ENCODE peak calls at places on chromosomes 2 and 18, in five cellular contexts. S is KBM-7, M is NCI-H1417, R is midbrain, F is left cardiac atrium. P is an unnamed sample.

GRCh38 chr2:167862296-167862695 is 385.1 kb downstream of the STK39 start:
- DNase-seq in S (no peak), M (no peak), R (no peak), F (no peak), P (no peak)

GRCh38 chr2:235850771-235851551 is 317.2 kb downstream of the GBX2 start:
- DNase-seq in S (no peak), M (no peak), R (no peak), F (no peak), P (no peak)

GRCh38 chr2:20356042-20356441 is 5.4 kb upstream of the PUM2 start:
- DNase-seq in S (peak), M (peak), R (no peak), F (no peak), P (no peak)

GRCh38 chr2:1590611-1591460 is 153.5 kb downstream of the PXDN start:
- DNase-seq in S (no peak), M (no peak), R (no peak), F (peak), P (no peak)

GRCh38 chr2:69260666-69261065 is 126.4 kb downstream of the GFPT1 start:
- DNase-seq in S (no peak), M (no peak), R (no peak), F (no peak), P (no peak)

GRCh38 chr2:152054593-152054992 is 44.3 kb downstream of the CACNB4 start:
- DNase-seq in S (peak), M (no peak), R (no peak), F (no peak), P (no peak)

GRCh38 chr2:191274404-191274803 is 29.2 kb downstream of the MYO1B start:
- DNase-seq in S (peak), M (no peak), R (no peak), F (no peak), P (no peak)

GRCh38 chr2:219565130-219566080 is 5.9 kb downstream of the OBSL1 start:
- DNase-seq in S (no peak), M (no peak), R (no peak), F (no peak), P (no peak)

GRCh38 chr18:8706981-8707940 is 1.9 kb downstream of the MTCL1 start:
- DNase-seq in S (peak), M (peak), R (peak), F (peak), P (peak)

GRCh38 chr18:58552057-58552461 is 76.8 kb downstream of the ALPK2 start:
- DNase-seq in S (no peak), M (no peak), R (no peak), F (no peak), P (no peak)

GRCh38 chr18:58128286-58129018 is 84.4 kb downstream of the NEDD4L start:
- DNase-seq in S (no peak), M (peak), R (no peak), F (no peak), P (no peak)

GRCh38 chr2:3689998-3690748 is 13.2 kb upstream of the DCDC2C start:
- DNase-seq in S (no peak), M (no peak), R (no peak), F (no peak), P (no peak)

GRCh38 chr18:34222396-34223163 is 2.1 kb downstream of the NOL4 start:
- DNase-seq in S (peak), M (peak), R (peak), F (peak), P (peak)

GRCh38 chr2:73156539-73157124 is 43.9 kb upstream of the RAB11FIP5 start:
- DNase-seq in S (peak), M (no peak), R (peak), F (peak), P (peak)

GRCh38 chr2:142222715-142223114 is 91.9 kb upstream of the LRP1B start:
- DNase-seq in S (peak), M (no peak), R (no peak), F (no peak), P (no peak)

GRCh38 chr2:200625317-200625716 is 39.5 kb downstream of the AOX1 start:
- DNase-seq in S (no peak), M (no peak), R (no peak), F (no peak), P (no peak)

GRCh38 chr18:25727281-25727680 is 363.1 kb downstream of the SS18 start:
- DNase-seq in S (no peak), M (no peak), R (no peak), F (no peak), P (no peak)

GRCh38 chr18:48782381-48782841 is 168.4 kb downstream of the SMAD7 start:
- DNase-seq in S (no peak), M (no peak), R (no peak), F (peak), P (peak)

GRCh38 chr2:3280683-3281520 is 96.7 kb downstream of the EIPR1 start:
- DNase-seq in S (no peak), M (no peak), R (no peak), F (no peak), P (peak)

GRCh38 chr2:55000335-55000734 is 49.9 kb downstream of the RTN4 start:
- DNase-seq in S (no peak), M (no peak), R (no peak), F (no peak), P (no peak)

GRCh38 chr2:24763843-24764242 is 29.3 kb downstream of the PTRHD1 start:
- DNase-seq in S (no peak), M (no peak), R (no peak), F (no peak), P (no peak)

GRCh38 chr2:235050992-235051351 is 99.2 kb downstream of the SH3BP4 start:
- DNase-seq in S (peak), M (peak), R (peak), F (peak), P (peak)

GRCh38 chr2:31886700-31887099 is 124.1 kb downstream of the MEMO1 start:
- DNase-seq in S (peak), M (no peak), R (no peak), F (no peak), P (no peak)

GRCh38 chr2:74010087-74010541 is 25.4 kb downstream of the TET3 start:
- DNase-seq in S (no peak), M (no peak), R (no peak), F (peak), P (peak)

GRCh38 chr2:10634495-10634894 is 55.3 kb downstream of the NOL10 start:
- DNase-seq in S (no peak), M (no peak), R (no peak), F (no peak), P (no peak)

GRCh38 chr2:27202829-27203228 is 9.0 kb upstream of the ATRAID start:
- DNase-seq in S (no peak), M (no peak), R (no peak), F (no peak), P (no peak)

GRCh38 chr2:237483018-237483731 is 3.9 kb upstream of the MLPH start:
- DNase-seq in S (no peak), M (no peak), R (no peak), F (no peak), P (no peak)

GRCh38 chr2:54657664-54658083 is 65.8 kb upstream of the EML6 start:
- DNase-seq in S (peak), M (peak), R (peak), F (peak), P (peak)

GRCh38 chr2:68828887-68829708 is 42.1 kb downstream of the BMP10 start:
- DNase-seq in S (peak), M (no peak), R (peak), F (peak), P (peak)

GRCh38 chr2:112712903-112713584 is 7.8 kb upstream of the NT5DC4 start:
- DNase-seq in S (peak), M (no peak), R (no peak), F (no peak), P (no peak)

GRCh38 chr2:114316532-114317300 is 125.7 kb upstream of the DPP10 start:
- DNase-seq in S (no peak), M (no peak), R (no peak), F (no peak), P (no peak)

P was measured in sigmoid colon.